ENCODE peak calls at places on chromosomes 13 and 19, in nine cellular contexts. I is fibroblast of pulmonary artery, Y is uterus, H is esophagus squamous epithelium, Q is HFF-Myc, L is cardiac muscle cell, F is dorsolateral prefrontal cortex, W is omental fat pad, S is cardiac fibroblast. D is an unnamed sample.
A peak's percentile ranks its signal among the peaks of the same experiment; 100 is the strongest.

GRCh38 chr19:9018163-9018875 is 8.1 kb upstream of the MUC16 start:
- DNase-seq in I (no peak), Y (peak; percentile 31), H (no peak), Q (no peak), L (no peak), F (no peak), W (peak; percentile 50), S (no peak), D (no peak)

GRCh38 chr19:50801107-50801506 is 10.9 kb downstream of the ACP4 start:
- DNase-seq in I (no peak), Y (no peak), H (no peak), Q (no peak), L (no peak), F (no peak), W (no peak), S (no peak), D (no peak)

GRCh38 chr13:66313408-66313807 is 916.7 kb downstream of the PCDH9 start:
- DNase-seq in I (peak; percentile 90), Y (no peak), H (no peak), Q (no peak), L (peak; percentile 74), F (no peak), W (no peak), S (peak; percentile 82), D (no peak)

GRCh38 chr19:1105873-1106840 is 2.4 kb downstream of the GPX4 start:
- DNase-seq in I (no peak), Y (no peak), H (no peak), Q (no peak), L (no peak), F (no peak), W (no peak), S (no peak), D (no peak)

GRCh38 chr19:2016041-2016807 is 710 bp upstream of the BTBD2 start:
- DNase-seq in I (peak; percentile 86), Y (peak; percentile 94), H (no peak), Q (no peak), L (peak; percentile 90), F (peak; percentile 70), W (no peak), S (peak; percentile 82), D (peak; percentile 92)

GRCh38 chr13:109160887-109161669 is 531.7 kb downstream of the MYO16 start:
- DNase-seq in I (no peak), Y (no peak), H (no peak), Q (no peak), L (no peak), F (no peak), W (no peak), S (peak; percentile 10), D (peak; percentile 34)

GRCh38 chr19:32396046-32396652 is 9.4 kb upstream of the DPY19L3 start:
- DNase-seq in I (no peak), Y (no peak), H (no peak), Q (no peak), L (no peak), F (no peak), W (no peak), S (peak; percentile 22), D (no peak)

GRCh38 chr13:57629391-57629804 is 2.1 kb upstream of the PCDH17 start:
- DNase-seq in I (peak; percentile 15), Y (no peak), H (no peak), Q (no peak), L (peak; percentile 11), F (peak; percentile 61), W (peak; percentile 26), S (no peak), D (no peak)

GRCh38 chr13:64154514-64154913 is 2738.9 kb upstream of the PCDH20 start:
- DNase-seq in I (peak; percentile 55), Y (no peak), H (no peak), Q (peak; percentile 1), L (peak; percentile 38), F (no peak), W (no peak), S (peak; percentile 51), D (no peak)

GRCh38 chr13:42815686-42816085 is 34.3 kb downstream of the FAM216B start:
- DNase-seq in I (peak; percentile 47), Y (no peak), H (no peak), Q (no peak), L (peak; percentile 53), F (no peak), W (no peak), S (peak; percentile 56), D (no peak)

GRCh38 chr13:49185264-49185663 is 34.9 kb upstream of the MLNR start:
- DNase-seq in I (no peak), Y (no peak), H (no peak), Q (no peak), L (no peak), F (no peak), W (no peak), S (peak; percentile 13), D (no peak)

GRCh38 chr19:45955905-45956608 is 17.6 kb downstream of the NOVA2 start:
- DNase-seq in I (peak; percentile 93), Y (peak; percentile 79), H (no peak), Q (no peak), L (peak; percentile 75), F (peak; percentile 88), W (no peak), S (peak; percentile 88), D (no peak)

GRCh38 chr13:111031531-111031961 is 83.6 kb upstream of the ARHGEF7 start:
- DNase-seq in I (no peak), Y (no peak), H (no peak), Q (peak; percentile 84), L (peak; percentile 47), F (no peak), W (no peak), S (peak; percentile 70), D (no peak)

GRCh38 chr19:31350033-31350692 is 927 bp upstream of the TSHZ3 start:
- DNase-seq in I (peak; percentile 34), Y (peak; percentile 69), H (no peak), Q (no peak), L (peak; percentile 45), F (no peak), W (no peak), S (peak; percentile 42), D (no peak)

GRCh38 chr19:12784871-12785430 is 6.3 kb upstream of the JUNB start:
- DNase-seq in I (no peak), Y (no peak), H (no peak), Q (no peak), L (peak; percentile 21), F (no peak), W (no peak), S (peak; percentile 34), D (no peak)

GRCh38 chr13:56515441-56515840 is 625.3 kb upstream of the PRR20A start:
- DNase-seq in I (no peak), Y (no peak), H (no peak), Q (no peak), L (no peak), F (no peak), W (no peak), S (no peak), D (no peak)

GRCh38 chr13:76019421-76020044 is 383.4 kb downstream of the LMO7 start:
- DNase-seq in I (no peak), Y (no peak), H (no peak), Q (no peak), L (no peak), F (peak; percentile 69), W (no peak), S (no peak), D (no peak)

GRCh38 chr19:6271251-6271650 is 8.5 kb downstream of the MLLT1 start:
- DNase-seq in I (peak; percentile 64), Y (no peak), H (no peak), Q (no peak), L (no peak), F (no peak), W (no peak), S (peak; percentile 42), D (peak; percentile 26)

GRCh38 chr19:44076325-44076724 is 4.4 kb downstream of the ZNF284 start:
- DNase-seq in I (no peak), Y (no peak), H (no peak), Q (no peak), L (no peak), F (no peak), W (no peak), S (no peak), D (no peak)

GRCh38 chr13:111278711-111279110 is 41.7 kb upstream of the TEX29 start:
- DNase-seq in I (no peak), Y (no peak), H (no peak), Q (no peak), L (no peak), F (no peak), W (no peak), S (no peak), D (no peak)

DNA sequence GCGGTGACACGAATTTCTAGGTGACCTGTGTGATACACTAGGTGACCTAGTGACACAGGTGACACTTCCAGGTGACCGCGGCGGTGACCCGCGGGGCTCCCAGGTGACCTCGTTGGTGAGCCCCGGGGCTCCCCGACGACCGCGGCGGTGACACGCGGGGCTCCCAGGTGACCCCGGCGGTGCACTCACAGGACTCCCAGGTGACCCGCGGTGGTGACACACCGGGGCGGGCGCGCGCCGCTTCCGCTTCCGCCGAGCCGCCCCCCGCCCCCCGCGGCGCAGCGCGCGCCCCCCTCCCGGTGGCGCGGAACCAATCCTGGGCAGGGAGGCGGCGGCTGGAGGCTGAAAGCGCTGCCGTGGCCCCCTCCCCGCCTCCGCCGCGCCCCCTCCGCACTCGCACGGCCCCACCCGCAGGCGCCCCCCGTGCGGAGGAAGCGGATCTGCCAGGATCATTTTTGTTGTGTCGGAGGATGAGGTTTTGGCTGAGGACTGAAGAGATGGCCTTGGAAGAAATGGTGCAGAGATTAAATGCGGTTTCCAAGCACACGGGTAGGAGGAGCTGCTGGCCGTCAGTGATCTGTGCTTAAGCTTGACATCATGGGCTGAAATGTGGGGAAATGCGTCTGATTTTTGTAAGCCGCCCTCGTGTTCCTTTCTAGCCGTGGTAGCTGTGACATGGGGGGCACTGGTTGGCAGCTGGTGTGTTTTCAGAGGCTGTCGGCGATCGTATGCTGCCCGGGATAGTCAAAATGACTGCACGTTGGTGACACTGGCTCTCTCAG is at the start of gene MCF2L:
- DNase-seq in I (peak; percentile 54), Y (no peak), H (no peak), Q (peak; percentile 2), L (peak; percentile 65), F (no peak), W (no peak), S (peak; percentile 42), D (peak; percentile 78)
- TF ChIP-seq CTCF in I (peak; percentile 14), Y (peak; percentile 33), H (no peak), Q (no peak), L (peak; percentile 19), F (no peak), W (no peak), S (peak; percentile 14), D (peak; percentile 8)

GRCh38 chr19:39738809-39739208 is 980 bp upstream of the CLC start:
- DNase-seq in I (no peak), Y (no peak), H (no peak), Q (no peak), L (no peak), F (no peak), W (no peak), S (no peak), D (no peak)
- TF ChIP-seq CTCF in I (no peak), Y (no peak), H (no peak), Q (no peak), L (no peak), F (no peak), W (no peak), S (no peak), D (no peak)

GRCh38 chr19:7489609-7490044 is 792 bp upstream of the PEX11G start:
- DNase-seq in I (no peak), Y (no peak), H (no peak), Q (no peak), L (no peak), F (no peak), W (no peak), S (no peak), D (no peak)
- TF ChIP-seq CTCF in I (no peak), Y (no peak), H (no peak), Q (no peak), L (no peak), F (no peak), W (no peak), S (no peak), D (no peak)

GRCh38 chr13:60627071-60627686 is 230.2 kb downstream of the TDRD3 start:
- DNase-seq in I (peak; percentile 42), Y (no peak), H (no peak), Q (no peak), L (peak; percentile 48), F (no peak), W (no peak), S (peak; percentile 52), D (peak; percentile 24)
- TF ChIP-seq CTCF in I (peak; percentile 70), Y (no peak), H (peak; percentile 37), Q (peak; percentile 63), L (peak; percentile 72), F (peak; percentile 56), W (no peak), S (peak; percentile 73), D (peak; percentile 68)

D was measured in GM13977.